ENCODE peak calls at places on chromosomes 2 and 18, in four cellular contexts. M, Y, X and O are unnamed samples.

GRCh38 chr2:164737612-164738081 is 104.0 kb downstream of the COBLL1 start:
- DNase-seq in X (peak), Y (no peak), M (peak), O (peak)

GRCh38 chr2:240225660-240226475 is 85.4 kb upstream of the OTOS start:
- DNase-seq in M (peak), X (no peak), Y (no peak), O (no peak)

GRCh38 chr2:23988371-23988770 is 21.5 kb upstream of the MFSD2B start:
- DNase-seq in Y (no peak), X (no peak), M (peak), O (no peak)

GRCh38 chr2:122652670-122653069 is 897.2 kb downstream of the TSN start:
- DNase-seq in X (no peak), Y (no peak), M (no peak), O (no peak)

GRCh38 chr2:127847926-127848325 is 10.0 kb downstream of the POLR2D start:
- DNase-seq in Y (no peak), M (no peak), X (no peak), O (no peak)

GRCh38 chr2:191189112-191189635 is 38.4 kb upstream of the STAT4 start:
- DNase-seq in M (no peak), X (no peak), Y (no peak), O (no peak)

GRCh38 chr2:160427629-160428424 is 65.8 kb downstream of the RBMS1 start:
- DNase-seq in X (no peak), M (no peak), Y (no peak), O (no peak)

GRCh38 chr2:18559941-18560796 is at the start of gene RDH14:
- DNase-seq in X (peak), Y (peak), M (peak), O (peak)

GRCh38 chr2:175468699-175469098 is 287.2 kb upstream of the ATP5MC3 start:
- DNase-seq in Y (no peak), X (no peak), M (no peak), O (no peak)

GRCh38 chr2:173134703-173135102 is 59.1 kb downstream of the MAP3K20 start:
- DNase-seq in M (no peak), Y (no peak), X (no peak), O (no peak)

GRCh38 chr2:1569879-1570450 is 156.7 kb downstream of the TPO start:
- DNase-seq in Y (no peak), M (no peak), X (no peak), O (no peak)

GRCh38 chr2:174888646-174889271 is 116.4 kb downstream of the CHN1 start:
- DNase-seq in Y (no peak), M (no peak), X (no peak), O (no peak)

GRCh38 chr18:48882379-48882778 is 68.4 kb downstream of the SMAD7 start:
- DNase-seq in M (no peak), X (no peak), Y (no peak), O (no peak)

GRCh38 chr2:65687614-65688013 is 255.2 kb upstream of the SPRED2 start:
- DNase-seq in M (no peak), Y (no peak), X (no peak), O (no peak)

GRCh38 chr2:65688166-65688886 is 255.9 kb upstream of the SPRED2 start:
- DNase-seq in Y (no peak), M (no peak), X (no peak), O (no peak)

GRCh38 chr2:65681503-65681902 is 249.1 kb upstream of the SPRED2 start:
- DNase-seq in Y (no peak), M (no peak), X (no peak), O (no peak)

GRCh38 chr2:65691816-65692215 is 259.4 kb upstream of the SPRED2 start:
- DNase-seq in M (no peak), Y (no peak), X (no peak), O (no peak)

GRCh38 chr2:65686928-65687521 is 254.6 kb upstream of the SPRED2 start:
- DNase-seq in M (peak), Y (no peak), X (no peak), O (no peak)
- TF ChIP-seq CTCF in M (peak), Y (no peak), X (peak), O (no peak)

GRCh38 chr2:28895189-28895893 is 874 bp downstream of the WDR43 start:
- DNase-seq in X (no peak), M (peak), Y (peak), O (peak)
- TF ChIP-seq CTCF in X (no peak), M (no peak), Y (no peak), O (no peak)

GRCh38 chr2:37635359-37636208 is 35.9 kb downstream of the CDC42EP3 start:
- DNase-seq in X (no peak), Y (no peak), M (peak), O (no peak)

GRCh38 chr2:37637985-37638384 is 33.5 kb downstream of the CDC42EP3 start:
- DNase-seq in Y (no peak), X (no peak), M (no peak), O (no peak)

GRCh38 chr2:37638973-37639372 is 32.5 kb downstream of the CDC42EP3 start:
- DNase-seq in X (no peak), M (no peak), Y (no peak), O (no peak)

GRCh38 chr2:37636209-37637077 is 35.0 kb downstream of the CDC42EP3 start:
- DNase-seq in M (no peak), X (no peak), Y (no peak), O (no peak)

GRCh38 chr2:37637122-37637875 is 34.1 kb downstream of the CDC42EP3 start:
- DNase-seq in M (no peak), Y (no peak), X (no peak), O (no peak)
- TF ChIP-seq CTCF in M (no peak), Y (no peak), X (no peak), O (no peak)

DNA sequence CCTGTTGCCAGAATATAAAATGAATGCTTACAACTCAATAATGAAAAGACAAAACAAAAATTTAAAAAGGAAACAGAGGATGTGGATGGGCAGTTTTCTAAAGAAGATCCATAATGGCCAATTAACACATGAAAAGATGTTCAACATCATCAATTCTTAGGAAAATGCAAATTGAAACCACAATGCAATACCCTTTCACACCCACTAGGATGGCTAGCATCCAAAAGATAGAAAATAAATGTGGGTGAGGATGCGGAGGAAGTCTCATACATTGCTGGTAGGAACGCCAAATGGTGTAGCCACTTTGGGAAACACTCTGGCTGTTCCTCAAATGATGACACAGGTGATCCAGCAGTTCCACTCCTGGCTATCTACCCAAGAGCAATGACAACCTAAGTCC is 130.5 kb downstream of the TNS1 start:
- DNase-seq in M (no peak), Y (no peak), X (no peak), O (no peak)
- TF ChIP-seq CTCF in M (no peak), Y (no peak), X (peak), O (no peak)

GRCh38 chr2:47015206-47015605 is 99.6 kb upstream of the MCFD2 start:
- DNase-seq in X (no peak), Y (no peak), M (no peak), O (no peak)
- TF ChIP-seq CTCF in X (no peak), Y (no peak), M (peak), O (no peak)